ENCODE peak calls at places on chromosome 12, in nine cellular contexts. E is PC-9; Y is WERI-Rb-1; M is Ammon's horn; G is stimulated activated CD8-positive, alpha-beta memory T cell treated with anti-CD3 and anti-CD28 coated beads, Interleukin-7, amount 100 ng/mL, for 48 hours; A is NCI-H1436; Q is left cardiac atrium; T is mucosa of descending colon; W is AG20443. R is an unnamed sample.

GRCh38 chr12:5262450-5262849 is 169.5 kb upstream of the NTF3 start:
- DNase-seq in Q (no peak), T (no peak), W (peak; percentile 82), Y (no peak), A (no peak), E (no peak), G (no peak), M (no peak), R (no peak)

GRCh38 chr12:70756118-70756517 is 118.9 kb upstream of the PTPRB start:
- DNase-seq in M (no peak), Q (no peak), G (no peak), E (peak; percentile 86), W (no peak), A (no peak), Y (no peak), T (no peak), R (peak; percentile 96)

GRCh38 chr12:23949212-23950010 is at the start of gene SOX5:
- DNase-seq in W (peak; percentile 8), Q (peak; percentile 56), Y (peak; percentile 70), G (no peak), T (peak; percentile 15), A (peak; percentile 26), E (no peak), M (peak; percentile 72), R (peak; percentile 59)

GRCh38 chr12:80846930-80847329 is 90.8 kb downstream of the LIN7A start:
- DNase-seq in E (no peak), Q (no peak), Y (no peak), G (no peak), W (no peak), T (no peak), M (no peak), A (peak; percentile 36), R (no peak)

GRCh38 chr12:110917467-110917866 is 2.9 kb downstream of the MYL2 start:
- DNase-seq in G (no peak), T (no peak), M (no peak), E (peak; percentile 87), Q (no peak), W (no peak), Y (no peak), A (no peak), R (peak; percentile 78)

GRCh38 chr12:80565276-80565675 is 121.2 kb downstream of the PTPRQ start:
- DNase-seq in G (no peak), W (no peak), E (no peak), A (no peak), T (no peak), Q (no peak), Y (no peak), M (no peak), R (no peak)

GRCh38 chr12:68224613-68225285 is 861 bp downstream of the IL26 start:
- DNase-seq in A (no peak), Q (no peak), W (peak; percentile 33), Y (no peak), G (no peak), E (peak; percentile 87), M (no peak), T (no peak), R (peak; percentile 60)

GRCh38 chr12:104722541-104723534 is 235.3 kb downstream of the SLC41A2 start:
- DNase-seq in T (no peak), Q (no peak), G (no peak), A (no peak), M (no peak), Y (no peak), W (no peak), E (no peak), R (no peak)

GRCh38 chr12:49027846-49028245 is 9.3 kb upstream of the PRKAG1 start:
- DNase-seq in Q (no peak), E (no peak), W (no peak), A (no peak), M (no peak), Y (no peak), T (no peak), G (no peak), R (no peak)

GRCh38 chr12:42790761-42791151 is 201.2 kb upstream of the PRICKLE1 start:
- DNase-seq in A (no peak), M (no peak), Y (no peak), W (peak; percentile 56), Q (no peak), G (no peak), E (peak; percentile 76), T (peak; percentile 7), R (peak; percentile 94)

GRCh38 chr12:69007166-69007857 is 74.3 kb upstream of the CPM start:
- DNase-seq in Y (no peak), A (peak; percentile 54), E (peak; percentile 62), T (peak; percentile 62), M (peak; percentile 40), G (no peak), W (peak; percentile 60), Q (peak; percentile 25), R (peak; percentile 68)

GRCh38 chr12:13229504-13229903 is 33.0 kb downstream of the EMP1 start:
- DNase-seq in A (no peak), M (no peak), Q (no peak), T (no peak), G (no peak), W (no peak), Y (no peak), E (no peak), R (no peak)

GRCh38 chr12:25768151-25768550 is 190.3 kb upstream of the RASSF8 start:
- DNase-seq in E (no peak), A (no peak), Y (no peak), G (no peak), M (no peak), W (no peak), T (no peak), Q (no peak), R (no peak)

GRCh38 chr12:70270108-70270507 is 26.9 kb downstream of the CNOT2 start:
- DNase-seq in T (no peak), Y (no peak), E (no peak), G (no peak), W (no peak), A (no peak), M (no peak), Q (no peak), R (no peak)

GRCh38 chr12:76409074-76409473 is 60.9 kb upstream of the BBS10 start:
- DNase-seq in Q (no peak), M (no peak), T (no peak), G (no peak), A (no peak), Y (no peak), W (no peak), E (no peak), R (no peak)

GRCh38 chr12:103560604-103561101 is 26.4 kb upstream of the STAB2 start:
- DNase-seq in T (no peak), Y (no peak), M (no peak), E (peak; percentile 91), A (no peak), W (peak; percentile 93), Q (no peak), G (no peak), R (peak; percentile 99)

GRCh38 chr12:85310456-85311076 is 30.5 kb downstream of the ALX1 start:
- DNase-seq in M (no peak), W (no peak), T (no peak), Y (no peak), A (no peak), Q (no peak), E (no peak), G (no peak), R (peak; percentile 13)

GRCh38 chr12:115507951-115508722 is 769.4 kb downstream of the MED13L start:
- DNase-seq in Q (peak; percentile 21), M (peak; percentile 82), T (no peak), G (no peak), Y (no peak), W (no peak), E (no peak), A (no peak), R (no peak)

GRCh38 chr12:24562761-24563392 is 386.0 kb downstream of the BCAT1 start:
- DNase-seq in T (peak; percentile 6), G (no peak), Q (peak; percentile 37), M (peak; percentile 46), Y (peak; percentile 16), E (no peak), W (peak; percentile 52), A (no peak), R (no peak)

GRCh38 chr12:111757361-111758119 is 9.2 kb upstream of the ALDH2 start:
- DNase-seq in M (peak; percentile 79), W (no peak), G (no peak), T (no peak), Q (peak; percentile 66), Y (no peak), A (no peak), E (no peak), R (peak; percentile 54)

GRCh38 chr12:46224401-46224800 is 44.4 kb downstream of the SLC38A1 start:
- DNase-seq in M (peak; percentile 53), A (no peak), Q (peak; percentile 49), W (peak; percentile 83), E (no peak), T (no peak), Y (no peak), G (no peak), R (no peak)

GRCh38 chr12:100279612-100280244 is 12.8 kb downstream of the SCYL2 start:
- DNase-seq in W (peak; percentile 15), E (no peak), G (no peak), T (no peak), Y (no peak), A (no peak), Q (no peak), M (no peak), R (peak; percentile 61)

GRCh38 chr12:96687719-96688118 is 198.3 kb downstream of the CFAP54 start:
- DNase-seq in Q (no peak), A (no peak), E (no peak), G (no peak), M (no peak), T (no peak), Y (no peak), W (no peak), R (no peak)

GRCh38 chr12:111792155-111792876 is 25.6 kb downstream of the ALDH2 start:
- DNase-seq in Q (peak; percentile 88), T (peak; percentile 69), M (no peak), A (no peak), G (no peak), E (no peak), W (peak; percentile 56), Y (no peak), R (no peak)

GRCh38 chr12:83250866-83251265 is 564.2 kb downstream of the TMTC2 start:
- DNase-seq in Q (no peak), Y (no peak), W (no peak), M (no peak), T (no peak), A (no peak), G (no peak), E (no peak), R (no peak)

GRCh38 chr12:102740157-102741032 is 176.6 kb downstream of the PAH start:
- DNase-seq in Y (no peak), G (no peak), T (no peak), Q (no peak), A (no peak), E (no peak), M (peak; percentile 34), W (peak; percentile 27), R (peak; percentile 21)